ENCODE peak calls at places on chromosomes 7 and 10, in ten cellular contexts. S, I, H, U, G, F, Q, R, D and W are unnamed samples.

GRCh38 chr10:23530079-23530478 is 91.2 kb downstream of the OTUD1 start:
- DNase-seq in F (no peak), R (no peak), S (no peak), D (no peak), Q (no peak), G (no peak), U (no peak), H (no peak), I (peak), W (peak)

GRCh38 chr10:124145109-124145860 is 51.9 kb upstream of the CHST15 start:
- DNase-seq in D (peak), Q (no peak), I (no peak), H (no peak), F (no peak), U (no peak), R (peak), S (no peak), G (no peak), W (peak)

GRCh38 chr10:10118131-10118530 is 899.5 kb upstream of the CELF2 start:
- DNase-seq in G (no peak), D (no peak), F (no peak), I (no peak), S (no peak), H (no peak), R (no peak), Q (no peak), U (no peak), W (no peak)

GRCh38 chr10:84766923-84767322 is 438.5 kb downstream of the CCSER2 start:
- DNase-seq in R (no peak), G (no peak), U (no peak), H (no peak), S (no peak), Q (no peak), D (no peak), I (no peak), F (no peak), W (no peak)

GRCh38 chr10:114458955-114459354 is 54.7 kb upstream of the AFAP1L2 start:
- DNase-seq in Q (no peak), F (no peak), D (peak), U (peak), I (peak), S (no peak), R (peak), G (no peak), H (no peak), W (no peak)

GRCh38 chr7:121398246-121398645 is 2.1 kb upstream of the FAM3C start:
- DNase-seq in S (no peak), D (peak), Q (no peak), G (no peak), U (no peak), F (no peak), H (no peak), R (peak), I (no peak), W (peak)

GRCh38 chr10:51369903-51370302 is 295.6 kb downstream of the PRKG1 start:
- DNase-seq in G (peak), U (peak), Q (no peak), F (no peak), R (no peak), S (no peak), I (peak), D (no peak), H (no peak), W (peak)

GRCh38 chr10:117399341-117400196 is 24.3 kb upstream of the PDZD8 start:
- DNase-seq in H (no peak), Q (no peak), U (no peak), D (no peak), G (no peak), F (no peak), S (no peak), R (no peak), I (no peak), W (no peak)

GRCh38 chr10:378930-379704 is 243.9 kb downstream of the ZMYND11 start:
- DNase-seq in G (no peak), F (no peak), U (no peak), I (no peak), S (no peak), R (no peak), Q (no peak), D (no peak), H (no peak), W (peak)

GRCh38 chr7:100127866-100128601 is 1.3 kb downstream of the MBLAC1 start:
- DNase-seq in S (no peak), H (no peak), Q (no peak), D (peak), F (no peak), R (peak), G (no peak), I (peak), U (no peak), W (peak)

GRCh38 chr7:159015081-159015893 is 129.4 kb downstream of the VIPR2 start:
- DNase-seq in U (peak), I (peak), S (no peak), H (no peak), G (no peak), F (no peak), Q (no peak), D (no peak), R (no peak), W (peak)

GRCh38 chr7:132145466-132145865 is 430.8 kb downstream of the PLXNA4 start:
- DNase-seq in G (no peak), I (peak), U (peak), Q (no peak), R (no peak), F (no peak), H (no peak), D (no peak), S (no peak), W (peak)

GRCh38 chr7:45975367-45975766 is 54.3 kb upstream of the IGFBP3 start:
- DNase-seq in D (no peak), Q (no peak), I (peak), F (no peak), U (no peak), S (no peak), R (no peak), G (no peak), H (no peak), W (no peak)

GRCh38 chr7:127751723-127752448 is 99.9 kb downstream of the SND1 start:
- DNase-seq in U (peak), G (no peak), Q (no peak), F (no peak), S (no peak), I (peak), D (peak), H (no peak), R (peak), W (no peak)

GRCh38 chr10:95360122-95360715 is 69.4 kb upstream of the PDLIM1 start:
- DNase-seq in Q (no peak), H (peak), R (no peak), G (peak), S (no peak), I (no peak), D (no peak), U (peak), F (no peak), W (no peak)